ENCODE peak calls at places on chromosomes 7 and 10, in seven cellular contexts. Q is lower lobe of right lung, F is gastrocnemius medialis, X is heart left ventricle, P is fibroblast of villous mesenchyme, I is heart right ventricle, C is AG10803. O is an unnamed sample.
A peak's percentile ranks its signal among the peaks of the same experiment; 100 is the strongest.

GRCh38 chr10:60140681-60141632 is 234.6 kb upstream of the CCDC6 start:
- DNase-seq in Q (no peak), F (peak; percentile 70), X (peak; percentile 33), P (peak; percentile 79), I (peak; percentile 34), C (no peak), O (peak; percentile 51)

GRCh38 chr7:73864981-73865711 is 4.2 kb downstream of the TMEM270 start:
- DNase-seq in Q (no peak), F (no peak), X (no peak), P (no peak), I (no peak), C (no peak), O (no peak)

GRCh38 chr10:106473129-106473528 is 691.4 kb downstream of the SORCS1 start:
- DNase-seq in Q (no peak), F (no peak), X (no peak), P (no peak), I (no peak), C (no peak), O (no peak)

GRCh38 chr10:122498521-122498920 is 37.2 kb downstream of the HTRA1 start:
- DNase-seq in Q (no peak), F (peak; percentile 25), X (peak; percentile 72), P (no peak), I (peak; percentile 44), C (peak; percentile 37), O (no peak)

GRCh38 chr7:50718311-50718710 is 64.4 kb downstream of the GRB10 start:
- DNase-seq in Q (no peak), F (no peak), X (no peak), P (no peak), I (no peak), C (no peak), O (no peak)

GRCh38 chr7:30936650-30937245 is 25.1 kb downstream of the AQP1 start:
- DNase-seq in Q (no peak), F (no peak), X (no peak), P (no peak), I (no peak), C (no peak), O (no peak)

GRCh38 chr7:96303686-96304443 is 18.0 kb downstream of the SLC25A13 start:
- DNase-seq in Q (no peak), F (no peak), X (no peak), P (peak; percentile 96), I (no peak), C (peak; percentile 73), O (peak; percentile 48)

GRCh38 chr10:13922591-13922990 is 335.8 kb downstream of the PRPF18 start:
- DNase-seq in Q (no peak), F (no peak), X (no peak), P (peak; percentile 13), I (no peak), C (peak; percentile 71), O (peak; percentile 29)

GRCh38 chr7:69182596-69183467 is 415.4 kb upstream of the AUTS2 start:
- DNase-seq in Q (no peak), F (no peak), X (no peak), P (no peak), I (no peak), C (no peak), O (no peak)

GRCh38 chr10:20254078-20254477 is 437.8 kb downstream of the PLXDC2 start:
- DNase-seq in Q (no peak), F (peak; percentile 26), X (no peak), P (no peak), I (peak; percentile 9), C (no peak), O (peak; percentile 21)

GRCh38 chr7:25565949-25566348 is 337.7 kb upstream of the NPVF start:
- DNase-seq in Q (peak; percentile 60), F (peak; percentile 49), X (peak; percentile 55), P (peak; percentile 81), I (peak; percentile 36), C (peak; percentile 69), O (peak; percentile 81)

GRCh38 chr7:45920543-45921380 is at the start of gene IGFBP3:
- DNase-seq in Q (peak; percentile 55), F (no peak), X (peak; percentile 70), P (peak; percentile 63), I (peak; percentile 34), C (peak; percentile 81), O (peak; percentile 61)

GRCh38 chr7:156832195-156832877 is 60.6 kb downstream of the LMBR1 start:
- DNase-seq in Q (no peak), F (no peak), X (no peak), P (no peak), I (no peak), C (no peak), O (no peak)

GRCh38 chr10:69451784-69452251 is 553 bp downstream of the TSPAN15 start:
- DNase-seq in Q (peak; percentile 84), F (no peak), X (no peak), P (no peak), I (no peak), C (no peak), O (no peak)

GRCh38 chr10:102542800-102543418 is 39.1 kb downstream of the SUFU start:
- DNase-seq in Q (no peak), F (no peak), X (no peak), P (peak; percentile 33), I (no peak), C (peak; percentile 34), O (peak; percentile 54)

GRCh38 chr10:62422068-62422590 is 48.0 kb downstream of the ZNF365 start:
- DNase-seq in Q (no peak), F (no peak), X (no peak), P (peak; percentile 40), I (no peak), C (peak; percentile 80), O (peak; percentile 53)

GRCh38 chr10:1754506-1755177 is 17.3 kb upstream of the ADARB2 start:
- DNase-seq in Q (no peak), F (no peak), X (no peak), P (no peak), I (no peak), C (no peak), O (no peak)

GRCh38 chr7:117686311-117686935 is 186.8 kb downstream of the CTTNBP2 start:
- DNase-seq in Q (no peak), F (no peak), X (no peak), P (no peak), I (no peak), C (no peak), O (no peak)

GRCh38 chr7:107051376-107051775 is 6.9 kb downstream of the PRKAR2B start:
- DNase-seq in Q (no peak), F (no peak), X (no peak), P (peak; percentile 45), I (no peak), C (peak; percentile 37), O (no peak)

GRCh38 chr7:144118341-144118740 is 4.6 kb upstream of the OR2A14 start:
- DNase-seq in Q (no peak), F (no peak), X (no peak), P (no peak), I (no peak), C (no peak), O (no peak)

GRCh38 chr7:80460857-80461256 is 51.0 kb downstream of the GNAT3 start:
- DNase-seq in Q (no peak), F (no peak), X (no peak), P (no peak), I (no peak), C (no peak), O (no peak)

GRCh38 chr7:82578430-82578829 is 134.9 kb upstream of the CACNA2D1 start:
- DNase-seq in Q (no peak), F (no peak), X (no peak), P (no peak), I (peak; percentile 6), C (peak; percentile 3), O (peak; percentile 78)

GRCh38 chr7:17297243-17297642 is 1.2 kb upstream of the AHR start:
- DNase-seq in Q (no peak), F (no peak), X (no peak), P (no peak), I (no peak), C (no peak), O (no peak)

GRCh38 chr10:4127518-4128315 is 342.7 kb upstream of the KLF6 start:
- DNase-seq in Q (no peak), F (no peak), X (peak; percentile 37), P (peak; percentile 69), I (no peak), C (no peak), O (no peak)

GRCh38 chr10:48598243-48598935 is 6.5 kb downstream of the ARHGAP22 start:
- DNase-seq in Q (no peak), F (no peak), X (no peak), P (no peak), I (no peak), C (no peak), O (no peak)

GRCh38 chr10:62159357-62159756 is 109.3 kb downstream of the RTKN2 start:
- DNase-seq in Q (no peak), F (no peak), X (no peak), P (no peak), I (no peak), C (no peak), O (no peak)

GRCh38 chr10:87531908-87532622 is 27.4 kb downstream of the MINPP1 start:
- DNase-seq in Q (no peak), F (no peak), X (no peak), P (peak; percentile 86), I (no peak), C (no peak), O (peak; percentile 80)

GRCh38 chr7:155509725-155510551 is 36.4 kb downstream of the CNPY1 start:
- DNase-seq in Q (no peak), F (no peak), X (no peak), P (no peak), I (no peak), C (no peak), O (no peak)
- TF ChIP-seq CTCF in Q (no peak), F (no peak), X (no peak), P (no peak), I (no peak), C (no peak), O (no peak)

GRCh38 chr7:109246330-109247077 is 676.8 kb downstream of the DNAJB9 start:
- DNase-seq in Q (no peak), F (no peak), X (no peak), P (no peak), I (no peak), C (peak; percentile 38), O (peak; percentile 3)
- H3K4me3 ChIP-seq in Q (no peak overlapping the region), F (no peak overlapping the region), X (no peak overlapping the region), P (no peak overlapping the region), I (no peak overlapping the region), C (no peak overlapping the region), O (no peak overlapping the region)

GRCh38 chr10:119153661-119154060 is 11.9 kb downstream of the SFXN4 start:
- DNase-seq in Q (no peak), F (no peak), X (no peak), P (no peak), I (no peak), C (no peak), O (no peak)

GRCh38 chr10:119149157-119149556 is 16.4 kb downstream of the SFXN4 start:
- DNase-seq in Q (no peak), F (peak; percentile 6), X (no peak), P (no peak), I (no peak), C (no peak), O (no peak)

GRCh38 chr10:119153041-119153440 is 12.5 kb downstream of the SFXN4 start:
- DNase-seq in Q (no peak), F (peak; percentile 65), X (no peak), P (no peak), I (no peak), C (no peak), O (no peak)

GRCh38 chr10:119149723-119150122 is 15.8 kb downstream of the SFXN4 start:
- DNase-seq in Q (no peak), F (peak; percentile 1), X (no peak), P (no peak), I (no peak), C (no peak), O (no peak)
- TF ChIP-seq CTCF in Q (peak; percentile 6), F (no peak), X (no peak), P (no peak), I (no peak), C (no peak), O (peak; percentile 14)

GRCh38 chr10:33335550-33335799 is 1.0 kb upstream of the NRP1 start:
- DNase-seq in Q (peak; percentile 59), F (no peak), X (no peak), P (no peak), I (no peak), C (no peak), O (no peak)
- H3K4me3 ChIP-seq in Q (peak overlapping the region; percentile 79), F (peak overlapping the region; percentile 82), X (peak overlapping the region; percentile 84), P (peak overlapping the region; percentile 88), I (peak overlapping the region; percentile 94), C (peak overlapping the region; percentile 94), O (peak overlapping the region; percentile 89)

O was measured in fibroblast of pulmonary artery.